ENCODE peak calls at places on chromosomes 7 and 10, in four cellular contexts. H is left ventricle myocardium inferior, D is PC-3, C is bronchial epithelial cell. I is an unnamed sample.

GRCh38 chr10:92575961-92576360 is 2.1 kb upstream of the IDE start:
- DNase-seq in H (no peak), D (peak), C (peak), I (peak)

GRCh38 chr10:100618856-100619255 is 83.1 kb downstream of the HIF1AN start:
- DNase-seq in H (no peak), D (no peak), C (no peak), I (no peak)

GRCh38 chr10:92112462-92112861 is 178.4 kb downstream of the CPEB3 start:
- DNase-seq in H (no peak), D (no peak), C (no peak), I (no peak)

GRCh38 chr10:128051548-128051947 is 74.7 kb downstream of the MKI67 start:
- DNase-seq in H (no peak), D (no peak), C (no peak), I (no peak)

GRCh38 chr10:11164806-11165590 is 147.3 kb downstream of the CELF2 start:
- DNase-seq in H (peak), D (no peak), C (peak), I (peak)

GRCh38 chr7:101179117-101179779 is 845 bp downstream of the NAT16 start:
- DNase-seq in H (no peak), D (no peak), C (no peak), I (no peak)

GRCh38 chr10:84537447-84537931 is 209.1 kb downstream of the CCSER2 start:
- DNase-seq in H (peak), D (peak), C (peak), I (peak)

GRCh38 chr10:95560288-95561199 is 627 bp downstream of the SORBS1 start:
- DNase-seq in H (peak), D (peak), C (no peak), I (peak)

GRCh38 chr7:132516042-132516840 is 60.0 kb downstream of the PLXNA4 start:
- DNase-seq in H (no peak), D (peak), C (peak), I (peak)

GRCh38 chr7:80018941-80019808 is 115.5 kb upstream of the GNAI1 start:
- DNase-seq in H (no peak), D (peak), C (peak), I (peak)

GRCh38 chr10:52019656-52020055 is 294.4 kb upstream of the DKK1 start:
- DNase-seq in H (no peak), D (no peak), C (no peak), I (no peak)

GRCh38 chr7:112523871-112524270 is 43.1 kb downstream of the LSMEM1 start:
- DNase-seq in H (no peak), D (no peak), C (no peak), I (no peak)

GRCh38 chr7:50591480-50592438 is 26.6 kb upstream of the DDC start:
- DNase-seq in H (no peak), D (no peak), C (no peak), I (no peak)

GRCh38 chr7:54339074-54339473 is 203.1 kb upstream of the VSTM2A start:
- DNase-seq in H (peak), D (no peak), C (no peak), I (no peak)

GRCh38 chr7:31648288-31648687 is 38.7 kb upstream of the PPP1R17 start:
- DNase-seq in H (no peak), D (peak), C (no peak), I (peak)

GRCh38 chr10:60911715-60912114 is 32.3 kb downstream of the RHOBTB1 start:
- DNase-seq in H (no peak), D (no peak), C (no peak), I (no peak)

GRCh38 chr7:28360739-28361138 is 51.6 kb upstream of the CREB5 start:
- DNase-seq in H (no peak), D (peak), C (no peak), I (no peak)
- TF ChIP-seq CTCF in H (no peak), D (no peak), C (no peak), I (no peak)

GRCh38 chr7:45721949-45722598 is 147.9 kb downstream of the ADCY1 start:
- DNase-seq in H (no peak), D (peak), C (no peak), I (no peak)
- TF ChIP-seq CTCF in H (no peak), D (peak), C (no peak), I (no peak)

GRCh38 chr7:24318326-24318725 is 34.3 kb downstream of the NPY start:
- DNase-seq in H (no peak), D (peak), C (no peak), I (peak)
- TF ChIP-seq CTCF in H (no peak), D (peak), C (peak), I (no peak)

GRCh38 chr10:131891196-131891928 is 9.4 kb upstream of the PPP2R2D start:
- DNase-seq in H (no peak), D (no peak), C (peak), I (peak)
- TF ChIP-seq CTCF in H (no peak), D (no peak), C (peak), I (no peak)

DNA sequence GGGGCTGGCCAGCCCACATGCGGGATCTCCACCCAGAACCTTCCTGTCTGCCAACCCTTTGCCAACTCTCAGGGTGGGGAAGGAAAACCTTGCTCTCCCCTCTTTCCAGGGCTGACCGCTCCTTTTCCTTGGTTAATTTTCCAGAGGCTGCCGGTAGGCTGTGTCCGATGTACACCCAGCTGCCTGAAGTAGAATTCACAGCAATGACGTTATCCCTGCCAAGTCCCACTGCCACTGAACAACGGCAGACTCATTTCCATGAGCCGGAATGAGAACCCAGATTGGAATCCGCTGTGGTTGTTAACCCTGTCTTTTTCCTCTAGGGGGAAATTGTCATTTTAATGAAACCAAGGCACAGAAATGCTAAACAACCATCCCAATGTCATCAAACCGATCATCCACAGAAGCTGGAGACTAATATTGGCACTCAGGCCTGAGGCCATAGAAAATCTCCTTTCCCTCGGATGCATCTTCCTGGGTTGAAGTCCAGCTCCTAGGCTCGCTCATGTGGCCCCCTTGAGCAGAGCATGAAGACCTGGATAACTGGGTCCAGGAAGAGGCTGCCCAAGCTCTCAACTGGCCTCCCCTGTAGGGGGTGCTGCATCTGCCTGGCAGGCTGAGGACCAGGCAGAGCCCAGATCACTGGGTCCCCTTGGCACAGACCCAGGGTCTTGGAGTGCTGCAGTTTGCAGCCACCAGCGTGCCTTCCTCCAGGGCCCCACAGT is 30.4 kb downstream of the KLRG2 start:
- DNase-seq in H (no peak), D (no peak), C (no peak), I (no peak)
- TF ChIP-seq CTCF in H (no peak), D (peak), C (no peak), I (no peak)

DNA sequence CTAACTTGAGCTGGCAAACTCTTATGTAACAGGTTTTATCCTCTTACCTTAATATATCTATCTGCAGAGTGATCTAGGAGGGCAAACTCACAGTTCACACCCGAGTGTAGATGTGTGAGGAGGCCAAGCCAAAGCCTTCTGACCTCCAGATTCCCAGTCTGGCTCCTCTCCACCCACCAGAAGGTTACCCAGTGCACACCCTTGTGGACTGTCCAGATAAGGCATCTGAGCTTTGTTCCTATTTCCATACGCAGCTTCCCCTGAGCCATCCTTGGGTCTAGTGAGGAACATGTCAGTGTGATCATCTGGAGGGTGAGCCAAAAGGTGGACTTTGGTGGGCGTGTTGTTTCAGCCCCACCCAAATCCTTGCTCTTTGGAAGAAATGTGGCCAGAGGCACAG is 203.0 kb upstream of the MEOX2 start:
- DNase-seq in H (no peak), D (peak), C (peak), I (peak)
- TF ChIP-seq CTCF in H (peak), D (peak), C (peak), I (peak)

GRCh38 chr7:94374231-94374630 is 20.5 kb upstream of the COL1A2 start:
- DNase-seq in H (peak), D (peak), C (peak), I (peak)
- TF ChIP-seq CTCF in H (no peak), D (no peak), C (no peak), I (no peak)

GRCh38 chr7:39741942-39742623 is 118.7 kb downstream of the RALA start:
- DNase-seq in H (peak), D (peak), C (peak), I (peak)
- TF ChIP-seq CTCF in H (peak), D (peak), C (peak), I (peak)

GRCh38 chr7:48899932-48900331 is 24.4 kb upstream of the CDC14C start:
- DNase-seq in H (no peak), D (peak), C (peak), I (no peak)

DNA sequence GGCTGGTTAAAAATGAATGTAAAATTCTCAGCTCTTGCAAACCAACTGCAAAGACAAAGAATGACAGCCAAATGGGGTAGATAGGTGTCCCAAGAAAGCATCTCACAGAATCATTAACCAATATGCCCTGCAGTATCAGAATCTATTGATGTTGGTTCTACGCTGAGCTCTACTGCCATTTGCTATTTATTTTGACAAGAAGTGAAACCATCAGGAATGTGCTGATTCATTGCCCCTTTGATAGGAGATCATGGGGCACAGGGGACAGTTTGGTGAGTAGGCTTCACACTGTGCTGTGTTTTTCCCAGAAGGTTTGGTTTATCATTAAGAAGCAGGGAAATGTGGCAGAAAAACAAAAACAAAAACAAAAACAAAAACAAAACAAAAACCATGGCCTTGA is 19.4 kb upstream of the CDC14C start:
- DNase-seq in H (no peak), D (no peak), C (no peak), I (no peak)
- TF ChIP-seq CTCF in H (no peak), D (no peak), C (no peak), I (no peak)

DNA sequence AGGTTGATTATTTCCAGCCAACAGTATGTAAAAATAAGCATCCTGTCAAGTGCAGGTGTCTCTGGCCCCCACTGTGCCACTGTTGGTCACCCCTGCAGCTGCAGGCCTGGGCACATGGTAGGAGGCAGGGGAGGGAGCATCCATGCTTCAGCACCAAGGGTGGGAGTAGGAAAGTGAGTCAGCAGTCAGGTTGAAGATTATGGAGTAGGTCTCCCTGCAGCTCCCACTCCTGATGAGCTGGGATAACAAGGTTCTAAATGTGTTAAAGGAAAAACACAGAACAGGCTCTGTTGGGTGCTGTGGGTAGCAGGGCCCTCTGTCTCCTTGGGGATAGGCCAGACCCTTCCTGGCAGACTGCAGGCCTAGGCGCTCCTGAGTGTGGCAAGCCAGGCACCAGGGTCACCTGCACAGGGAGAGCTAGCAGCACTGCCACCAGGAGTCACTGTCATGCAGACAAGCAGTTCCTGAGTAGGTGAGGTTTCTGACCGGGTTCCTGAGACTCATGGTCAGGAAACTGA is 59.3 kb downstream of the NUDCD3 start:
- DNase-seq in H (no peak), D (peak), C (no peak), I (no peak)
- TF ChIP-seq CTCF in H (peak), D (peak), C (peak), I (no peak)

I was measured in MCF 10A.